ENCODE peak calls at places on chromosomes 2 and 18, in nine cellular contexts. L is SJSA1, V is choroid plexus epithelial cell, H is cardiac muscle cell, E is aorta, I is GM12864, W is kidney, S is upper lobe of right lung, G is adipocyte. X is an unnamed sample.
A peak's percentile ranks its signal among the peaks of the same experiment; 100 is the strongest.

GRCh38 chr2:132641819-132642218 is 28.2 kb downstream of the LYPD1 start:
- DNase-seq in L (no peak), V (no peak), H (no peak), E (no peak), I (no peak), W (no peak), S (no peak), G (no peak), X (no peak)

GRCh38 chr18:22009242-22009641 is 160.1 kb upstream of the GATA6 start:
- DNase-seq in L (no peak), V (no peak), H (no peak), E (no peak), I (no peak), W (no peak), S (no peak), G (no peak), X (no peak)

GRCh38 chr18:45935591-45936335 is 31.4 kb downstream of the EPG5 start:
- DNase-seq in L (no peak), V (peak; percentile 90), H (no peak), E (no peak), I (no peak), W (no peak), S (no peak), G (peak; percentile 50), X (no peak)

GRCh38 chr18:12291690-12292089 is 16.4 kb upstream of the TUBB6 start:
- DNase-seq in L (no peak), V (no peak), H (no peak), E (no peak), I (no peak), W (no peak), S (peak; percentile 25), G (no peak), X (no peak)

GRCh38 chr2:142179686-142180085 is 48.9 kb upstream of the LRP1B start:
- DNase-seq in L (no peak), V (no peak), H (no peak), E (no peak), I (no peak), W (no peak), S (no peak), G (no peak), X (peak; percentile 51)

GRCh38 chr2:43305006-43305405 is 78.6 kb upstream of the ZFP36L2 start:
- DNase-seq in L (no peak), V (peak; percentile 76), H (no peak), E (no peak), I (no peak), W (no peak), S (no peak), G (peak; percentile 34), X (peak; percentile 56)

GRCh38 chr2:1047485-1047884 is 96.8 kb downstream of the SNTG2 start:
- DNase-seq in L (no peak), V (peak; percentile 56), H (no peak), E (no peak), I (no peak), W (no peak), S (no peak), G (no peak), X (no peak)

GRCh38 chr18:64037812-64038414 is 68.0 kb downstream of the SERPINB8 start:
- DNase-seq in L (no peak), V (peak; percentile 59), H (peak; percentile 60), E (no peak), I (no peak), W (no peak), S (no peak), G (peak; percentile 52), X (peak; percentile 44)

GRCh38 chr2:231646471-231646870 is 53.8 kb downstream of the TEX44 start:
- DNase-seq in L (no peak), V (peak; percentile 61), H (no peak), E (no peak), I (no peak), W (no peak), S (no peak), G (peak; percentile 21), X (peak; percentile 85)

GRCh38 chr2:23532311-23533013 is 147.5 kb downstream of the KLHL29 start:
- DNase-seq in L (no peak), V (peak; percentile 43), H (peak; percentile 17), E (no peak), I (no peak), W (no peak), S (no peak), G (no peak), X (no peak)

GRCh38 chr18:68854786-68855391 is 57.0 kb downstream of the CCDC102B start:
- DNase-seq in L (no peak), V (no peak), H (no peak), E (no peak), I (no peak), W (no peak), S (no peak), G (no peak), X (no peak)

GRCh38 chr2:200985806-200986205 is 22.3 kb upstream of the ORC2 start:
- DNase-seq in L (no peak), V (peak; percentile 48), H (no peak), E (no peak), I (no peak), W (no peak), S (no peak), G (peak; percentile 44), X (no peak)

GRCh38 chr2:182015334-182016109 is 29.9 kb downstream of the PPP1R1C start:
- DNase-seq in L (no peak), V (peak; percentile 48), H (no peak), E (no peak), I (no peak), W (no peak), S (no peak), G (no peak), X (peak; percentile 75)

GRCh38 chr2:205593891-205594290 is 88.4 kb upstream of the NRP2 start:
- DNase-seq in L (no peak), V (peak; percentile 7), H (peak; percentile 86), E (no peak), I (no peak), W (no peak), S (no peak), G (no peak), X (no peak)

GRCh38 chr2:160028431-160029269 is 33.8 kb downstream of the PLA2R1 start:
- DNase-seq in L (no peak), V (peak; percentile 67), H (no peak), E (no peak), I (no peak), W (no peak), S (no peak), G (peak; percentile 82), X (no peak)

GRCh38 chr2:216603884-216604245 is 29.4 kb upstream of the IGFBP2 start:
- DNase-seq in L (no peak), V (no peak), H (no peak), E (no peak), I (no peak), W (no peak), S (no peak), G (no peak), X (no peak)

GRCh38 chr2:42927334-42928160 is 135.2 kb upstream of the HAAO start:
- DNase-seq in L (no peak), V (no peak), H (no peak), E (peak; percentile 33), I (no peak), W (no peak), S (no peak), G (no peak), X (no peak)

GRCh38 chr2:105953942-105954341 is 209.2 kb downstream of the NCK2 start:
- DNase-seq in L (no peak), V (no peak), H (no peak), E (no peak), I (no peak), W (no peak), S (no peak), G (no peak), X (no peak)

GRCh38 chr18:3246636-3247242 is 862 bp upstream of the MYL12A start:
- DNase-seq in L (no peak), V (no peak), H (no peak), E (peak; percentile 67), I (no peak), W (peak; percentile 81), S (no peak), G (no peak), X (no peak)

GRCh38 chr2:2389215-2389614 is 58.1 kb upstream of the MYT1L start:
- DNase-seq in L (no peak), V (no peak), H (no peak), E (no peak), I (no peak), W (no peak), S (no peak), G (no peak), X (no peak)

DNA sequence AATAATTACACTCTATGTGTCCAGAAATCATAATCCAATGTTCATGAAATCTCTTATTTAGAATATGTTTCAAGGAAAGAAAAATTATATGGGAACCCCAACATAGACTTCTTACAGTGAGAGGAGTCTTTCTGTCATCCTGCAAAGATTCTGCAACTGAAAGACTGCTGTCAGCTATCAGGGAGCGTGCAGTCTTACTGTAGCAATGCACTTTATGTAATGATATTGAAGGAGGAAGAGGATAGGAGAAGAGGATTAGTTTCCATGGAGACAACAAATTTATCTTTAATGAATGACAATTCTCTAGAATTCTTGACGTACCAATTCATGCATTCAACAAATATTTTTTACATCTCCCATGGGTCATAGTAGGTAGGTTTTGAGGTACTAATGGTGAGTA is 61.3 kb upstream of the MYT1L start:
- DNase-seq in L (no peak), V (no peak), H (no peak), E (no peak), I (no peak), W (no peak), S (no peak), G (no peak), X (no peak)
- H3K4me3 ChIP-seq in L (no peak overlapping the region), V (no peak overlapping the region), H (no peak overlapping the region), E (no peak overlapping the region), I (no peak overlapping the region), W (no peak overlapping the region), S (no peak overlapping the region), G (no peak overlapping the region), X (no peak overlapping the region)

GRCh38 chr2:12930382-12930781 is 213.6 kb downstream of the TRIB2 start:
- DNase-seq in L (no peak), V (no peak), H (no peak), E (no peak), I (no peak), W (no peak), S (no peak), G (no peak), X (no peak)
- H3K4me3 ChIP-seq in L (no peak overlapping the region), V (no peak overlapping the region), H (no peak overlapping the region), E (no peak overlapping the region), I (no peak overlapping the region), W (no peak overlapping the region), S (no peak overlapping the region), G (no peak overlapping the region), X (no peak overlapping the region)

GRCh38 chr18:77114564-77115391 is 17.8 kb downstream of the MBP start:
- DNase-seq in L (peak; percentile 33), V (peak; percentile 98), H (no peak), E (peak; percentile 96), I (no peak), W (peak; percentile 97), S (peak; percentile 94), G (peak; percentile 78), X (peak; percentile 100)
- H3K4me3 ChIP-seq in L (no peak overlapping the region), V (no peak overlapping the region), H (no peak overlapping the region), E (no peak overlapping the region), I (no peak overlapping the region), W (peak overlapping the region; percentile 5), S (no peak overlapping the region), G (no peak overlapping the region), X (no peak overlapping the region)

DNA sequence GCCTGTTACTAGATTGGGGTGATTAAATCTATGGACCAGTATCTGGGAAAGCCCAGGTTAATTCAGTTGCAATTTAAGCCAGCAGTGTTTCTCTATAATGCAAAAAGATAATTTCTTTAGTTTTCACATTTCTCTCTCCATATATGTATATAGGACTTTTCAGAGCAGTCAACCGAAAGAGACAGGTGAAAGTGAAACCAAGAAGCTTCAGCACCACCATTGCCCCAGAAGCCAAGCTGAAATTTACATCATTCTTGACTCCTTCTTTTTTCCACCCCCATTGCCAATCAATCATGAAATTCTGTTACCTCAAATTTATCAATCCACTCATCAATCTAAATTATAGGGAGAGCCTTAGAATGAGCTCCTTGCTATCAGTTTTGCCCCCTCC is 2.8 kb upstream of the LRP2 start:
- DNase-seq in L (no peak), V (peak; percentile 28), H (no peak), E (no peak), I (peak; percentile 13), W (no peak), S (no peak), G (peak; percentile 14), X (no peak)
- H3K4me3 ChIP-seq in L (peak overlapping the region; percentile 28), V (no peak overlapping the region), H (peak overlapping the region; percentile 51), E (peak overlapping the region; percentile 36), I (peak overlapping the region; percentile 41), W (peak overlapping the region; percentile 67), S (peak overlapping the region; percentile 58), G (peak overlapping the region; percentile 73), X (no peak overlapping the region)

X was measured in bronchial epithelial cell.